ENCODE peak calls at places on chromosomes 7 and 10, in nine cellular contexts. M is GM12865; R is stimulated activated naive B cell treated with anti-CD40 and anti-IgM and Interleukin-4, amounts not matched to agents 10 μg/mL and 1 μg/mL and 100 μg/mL, for 72 hours; U is HS-5; Y is right cardiac atrium; E is AG04450; K is fibroblast of gingiva; J is cerebellar cortex; L is transverse colon. F is an unnamed sample.

GRCh38 chr10:48779546-48780152 is 95.0 kb downstream of the WDFY4 start:
- DNase-seq in J (no peak), E (no peak), R (no peak), Y (no peak), U (no peak), L (no peak), M (no peak), K (no peak), F (no peak)

GRCh38 chr10:3592424-3592823 is 192.6 kb downstream of the KLF6 start:
- DNase-seq in K (no peak), M (no peak), J (no peak), R (no peak), Y (no peak), E (no peak), L (no peak), U (no peak), F (no peak)

GRCh38 chr7:134022512-134022911 is 104.6 kb upstream of the LRGUK start:
- DNase-seq in E (no peak), M (no peak), R (no peak), L (no peak), U (no peak), K (no peak), J (peak; percentile 78), Y (no peak), F (peak; percentile 21)

GRCh38 chr10:47024046-47024322 is 112.8 kb downstream of the PTPN20 start:
- DNase-seq in E (no peak), Y (no peak), U (no peak), J (no peak), L (no peak), K (no peak), R (no peak), M (no peak), F (no peak)

GRCh38 chr7:137937202-137937560 is 64.7 kb downstream of the CREB3L2 start:
- DNase-seq in K (peak; percentile 78), E (no peak), J (no peak), U (no peak), R (no peak), L (no peak), M (no peak), Y (no peak), F (no peak)

GRCh38 chr10:48604408-48605263 is at the start of gene ARHGAP22:
- DNase-seq in J (peak; percentile 69), M (peak; percentile 31), E (no peak), Y (peak; percentile 85), R (peak; percentile 17), K (peak; percentile 38), L (peak; percentile 29), U (no peak), F (peak; percentile 62)

GRCh38 chr10:125043824-125044658 is 102.1 kb downstream of the ZRANB1 start:
- DNase-seq in E (no peak), Y (no peak), J (no peak), L (no peak), R (no peak), M (no peak), U (no peak), K (peak; percentile 71), F (no peak)

GRCh38 chr10:104683567-104683966 is 42.5 kb downstream of the SORCS3 start:
- DNase-seq in R (no peak), J (no peak), M (no peak), E (no peak), L (no peak), U (no peak), Y (no peak), K (no peak), F (no peak)

GRCh38 chr10:108544500-108545120 is 1378.7 kb downstream of the XPNPEP1 start:
- DNase-seq in M (peak; percentile 80), E (no peak), Y (peak; percentile 75), R (peak; percentile 44), J (peak; percentile 48), L (peak; percentile 60), K (peak; percentile 24), U (peak; percentile 34), F (peak; percentile 52)

GRCh38 chr10:21750424-21750823 is 216.4 kb downstream of the MLLT10 start:
- DNase-seq in R (no peak), U (no peak), Y (no peak), E (no peak), M (no peak), K (no peak), L (no peak), J (no peak), F (no peak)

GRCh38 chr7:128358233-128358632 is 3.3 kb downstream of the PRRT4 start:
- DNase-seq in Y (no peak), M (no peak), E (no peak), K (peak; percentile 35), U (no peak), L (no peak), R (no peak), J (no peak), F (no peak)

GRCh38 chr7:122155566-122155965 is 11.5 kb upstream of the AASS start:
- DNase-seq in R (no peak), E (no peak), U (no peak), L (no peak), M (no peak), J (no peak), K (no peak), Y (no peak), F (no peak)

GRCh38 chr10:119361037-119361436 is 153.7 kb downstream of the GRK5 start:
- DNase-seq in L (no peak), M (no peak), K (no peak), J (no peak), E (no peak), U (no peak), Y (no peak), R (no peak), F (no peak)

GRCh38 chr7:97685952-97686351 is 45.9 kb upstream of the TAC1 start:
- DNase-seq in E (no peak), J (no peak), R (no peak), U (no peak), L (no peak), K (no peak), M (no peak), Y (no peak), F (no peak)

GRCh38 chr7:73967832-73968295 is 60.1 kb upstream of the ELN start:
- DNase-seq in J (no peak), Y (no peak), K (no peak), R (no peak), U (no peak), L (no peak), E (no peak), M (no peak), F (no peak)

GRCh38 chr7:22697897-22698645 is 28.9 kb upstream of the IL6 start:
- DNase-seq in K (no peak), J (no peak), L (peak; percentile 14), R (peak; percentile 47), U (no peak), Y (no peak), M (peak; percentile 65), E (no peak), F (no peak)

GRCh38 chr7:42083284-42083683 is 153.7 kb downstream of the GLI3 start:
- DNase-seq in R (no peak), J (no peak), L (no peak), Y (no peak), E (no peak), U (no peak), M (no peak), K (no peak), F (no peak)

GRCh38 chr7:150927954-150928340 is 50.2 kb downstream of the KCNH2 start:
- DNase-seq in Y (no peak), L (no peak), E (no peak), U (no peak), J (no peak), R (no peak), K (no peak), M (no peak), F (no peak)

GRCh38 chr7:12351843-12352242 is 51.8 kb downstream of the VWDE start:
- DNase-seq in J (no peak), Y (no peak), R (no peak), L (no peak), M (no peak), E (no peak), U (no peak), K (no peak), F (no peak)

GRCh38 chr7:85175217-85175616 is 11.6 kb downstream of the SEMA3D start:
- DNase-seq in Y (no peak), R (no peak), U (no peak), K (peak; percentile 59), J (no peak), L (no peak), M (no peak), E (no peak), F (no peak)

GRCh38 chr10:19724287-19724686 is 91.9 kb upstream of the PLXDC2 start:
- DNase-seq in U (no peak), Y (no peak), L (no peak), E (no peak), K (no peak), R (no peak), J (no peak), M (no peak), F (no peak)

F was measured in mucosa of descending colon.